ENCODE peak calls at places on chromosomes 2 and 18, in five cellular contexts. P is GM12878, Z is breast epithelium, M is left lung, J is transverse colon. O is an unnamed sample. For H3K9me3, the result is how much of the 10 kb centered on the place peaks cover.

GRCh38 chr2:182625814-182626213 is 90.2 kb upstream of the DNAJC10 start:
- DNase-seq in P (no peak), Z (no peak), M (no peak), J (no peak), O (no peak)

GRCh38 chr2:162317910-162318279 is 589 bp downstream of the IFIH1 start:
- DNase-seq in P (no peak), Z (no peak), M (peak), J (peak), O (peak)

GRCh38 chr2:79580175-79580574 is 67.3 kb downstream of the CTNNA2 start:
- DNase-seq in P (no peak), Z (no peak), M (no peak), J (no peak), O (peak)

GRCh38 chr2:168190590-168191336 is 56.6 kb downstream of the STK39 start:
- DNase-seq in P (no peak), Z (no peak), M (no peak), J (no peak), O (no peak)

GRCh38 chr18:48727685-48728084 is 188.9 kb downstream of the CTIF start:
- DNase-seq in P (no peak), Z (no peak), M (no peak), J (no peak), O (no peak)

GRCh38 chr2:140136366-140136765 is 1356.2 kb upstream of the NXPH2 start:
- DNase-seq in P (no peak), Z (no peak), M (no peak), J (no peak), O (no peak)

GRCh38 chr2:113858764-113859163 is 31.1 kb upstream of the ACTR3 start:
- DNase-seq in P (no peak), Z (no peak), M (no peak), J (no peak), O (peak)

GRCh38 chr2:218867900-218868299 is 8.3 kb downstream of the WNT6 start:
- DNase-seq in P (no peak), Z (no peak), M (no peak), J (no peak), O (no peak)

GRCh38 chr2:239948100-239948881 is 76.9 kb downstream of the NDUFA10 start:
- DNase-seq in P (no peak), Z (peak), M (peak), J (no peak), O (no peak)

GRCh38 chr18:9348766-9349165 is 14.2 kb downstream of the TWSG1 start:
- DNase-seq in P (no peak), Z (no peak), M (no peak), J (no peak), O (no peak)

GRCh38 chr2:189210250-189211075 is 30.9 kb upstream of the COL5A2 start:
- DNase-seq in P (no peak), Z (no peak), M (no peak), J (peak), O (peak)

DNA sequence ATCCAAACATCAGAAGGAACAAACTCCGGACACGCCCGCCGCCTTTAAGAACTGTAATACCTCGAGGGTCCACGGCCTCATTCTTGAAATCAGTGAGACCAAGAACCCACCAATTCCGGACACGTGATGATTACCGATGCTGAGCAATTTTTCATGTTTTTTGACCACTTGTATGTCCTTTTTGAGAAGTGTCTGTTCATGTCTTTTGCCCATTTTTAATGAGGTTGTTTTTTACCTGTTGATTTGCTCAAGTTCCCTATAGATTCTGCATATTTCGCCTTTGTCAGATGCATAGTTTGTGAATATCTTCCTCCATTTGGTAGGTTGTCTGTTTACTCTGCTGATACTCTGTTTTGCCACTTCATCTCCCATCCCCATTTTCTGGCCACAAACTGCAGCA is 150.4 kb downstream of the IRS1 start:
- DNase-seq in P (no peak), Z (no peak), M (no peak), J (no peak), O (no peak)
- H3K9me3 ChIP-seq in P (under half), Z (under half), M (under half), J (under half), O (under half)

GRCh38 chr18:4844320-4844719 is 352.7 kb downstream of the AKAIN1 start:
- DNase-seq in P (no peak), Z (no peak), M (no peak), J (no peak), O (no peak)

GRCh38 chr18:4839639-4840038 is 357.4 kb downstream of the AKAIN1 start:
- DNase-seq in P (no peak), Z (no peak), M (no peak), J (no peak), O (no peak)

GRCh38 chr18:4842287-4842686 is 354.8 kb downstream of the AKAIN1 start:
- DNase-seq in P (no peak), Z (no peak), M (no peak), J (no peak), O (no peak)

GRCh38 chr18:4847066-4847465 is 350.0 kb downstream of the AKAIN1 start:
- DNase-seq in P (no peak), Z (no peak), M (no peak), J (no peak), O (no peak)

GRCh38 chr18:4843771-4844170 is 353.3 kb downstream of the AKAIN1 start:
- DNase-seq in P (no peak), Z (no peak), M (no peak), J (no peak), O (no peak)
- H3K9me3 ChIP-seq in P (under half), Z (under half), M (under half), J (under half), O (under half)

GRCh38 chr2:106010818-106011355 is 183.2 kb downstream of the UXS1 start:
- DNase-seq in P (no peak), Z (no peak), M (no peak), J (no peak), O (no peak)
- H3K9me3 ChIP-seq in P (under half), Z (under half), M (under half), J (under half), O (under half)

GRCh38 chr2:115294999-115295398 is 852.6 kb downstream of the DPP10 start:
- DNase-seq in P (no peak), Z (no peak), M (no peak), J (no peak), O (no peak)
- H3K9me3 ChIP-seq in P (under half), Z (under half), M (under half), J (under half), O (under half)